ENCODE peak calls at places on chromosomes 6 and 20, in nine cellular contexts. T is left lung, Q is omental fat pad, J is bronchial epithelial cell, L is fibroblast of lung, P is GM12864, N is epithelial cell of esophagus, E is HL-60, G is RWPE1. W is an unnamed sample.
A peak's percentile ranks its signal among the peaks of the same experiment; 100 is the strongest.

GRCh38 chr20:21705466-21706344 is at the start of gene PAX1:
- DNase-seq in Q (no peak), G (no peak), J (no peak), E (no peak), P (no peak), L (no peak), T (peak; percentile 68), N (no peak), W (peak; percentile 41)

GRCh38 chr20:53959849-53960585 is 110.4 kb downstream of the BCAS1 start:
- DNase-seq in P (no peak), N (peak; percentile 73), J (peak; percentile 70), G (no peak), L (peak; percentile 36), E (no peak), Q (no peak), T (no peak), W (no peak)

GRCh38 chr6:89299451-89299850 is 15.6 kb downstream of the GABRR2 start:
- DNase-seq in J (peak; percentile 9), P (no peak), G (no peak), Q (no peak), T (no peak), N (no peak), L (peak; percentile 44), E (no peak), W (no peak)

GRCh38 chr20:62651285-62652021 is 9.2 kb downstream of the SLCO4A1 start:
- DNase-seq in P (peak; percentile 94), L (no peak), T (no peak), G (peak; percentile 36), J (no peak), Q (peak; percentile 69), N (peak; percentile 9), E (peak; percentile 96), W (peak; percentile 91)

GRCh38 chr6:151822252-151823111 is 15.0 kb downstream of the ESR1 start:
- DNase-seq in P (peak; percentile 41), N (no peak), J (no peak), L (no peak), E (no peak), Q (no peak), G (no peak), T (no peak), W (no peak)

GRCh38 chr6:43964659-43965570 is 162.3 kb downstream of the MRPL14 start:
- DNase-seq in J (no peak), T (no peak), P (no peak), L (no peak), N (no peak), G (no peak), Q (no peak), E (no peak), W (no peak)

GRCh38 chr6:85429346-85429745 is 20.5 kb upstream of the NT5E start:
- DNase-seq in J (no peak), Q (no peak), L (no peak), E (no peak), P (no peak), T (no peak), N (no peak), G (no peak), W (no peak)

GRCh38 chr6:131215212-131215611 is 79.9 kb downstream of the AKAP7 start:
- DNase-seq in E (no peak), P (no peak), G (no peak), Q (no peak), L (no peak), J (no peak), T (peak; percentile 29), N (no peak), W (no peak)

GRCh38 chr6:75808507-75808906 is 59.5 kb downstream of the MYO6 start:
- DNase-seq in T (no peak), P (no peak), G (no peak), J (no peak), N (no peak), L (no peak), E (no peak), Q (no peak), W (no peak)

GRCh38 chr20:24118096-24118780 is 129.7 kb upstream of the GGTLC1 start:
- DNase-seq in T (no peak), J (no peak), E (no peak), P (no peak), Q (no peak), G (no peak), L (no peak), N (no peak), W (no peak)

GRCh38 chr20:63093966-63094766 is 87.4 kb upstream of the BHLHE23 start:
- DNase-seq in J (no peak), P (no peak), G (no peak), L (no peak), N (no peak), T (peak; percentile 50), E (no peak), Q (no peak), W (no peak)

GRCh38 chr20:57468523-57469417 is 56.2 kb downstream of the CTCFL start:
- DNase-seq in N (no peak), Q (no peak), E (no peak), G (no peak), P (no peak), L (no peak), T (no peak), J (no peak), W (no peak)

GRCh38 chr6:148358196-148358785 is 15.7 kb downstream of the SASH1 start:
- DNase-seq in G (no peak), E (no peak), N (peak; percentile 31), Q (no peak), P (no peak), L (peak; percentile 47), T (no peak), J (no peak), W (no peak)

GRCh38 chr6:100818066-100818465 is 63.1 kb downstream of the ASCC3 start:
- DNase-seq in E (no peak), L (no peak), J (no peak), N (no peak), P (no peak), Q (no peak), T (no peak), G (no peak), W (no peak)

GRCh38 chr6:69846770-69847506 is 19.4 kb upstream of the COL19A1 start:
- DNase-seq in P (no peak), E (no peak), N (no peak), Q (no peak), L (no peak), J (no peak), G (no peak), T (no peak), W (no peak)

GRCh38 chr6:34412643-34413214 is 13.1 kb downstream of the RPS10 start:
- DNase-seq in E (no peak), J (peak; percentile 94), T (no peak), N (peak; percentile 92), P (no peak), Q (no peak), L (peak; percentile 62), G (no peak), W (no peak)

GRCh38 chr20:38650010-38650409 is 48.4 kb downstream of the ARHGAP40 start:
- DNase-seq in N (no peak), T (no peak), Q (no peak), G (no peak), J (no peak), E (no peak), L (no peak), P (no peak), W (no peak)
- TF ChIP-seq CTCF in N (no peak), T (no peak), Q (no peak), G (no peak), J (no peak), E (no peak), L (no peak), P (no peak), W (no peak)

GRCh38 chr20:1299522-1299921 is 29.4 kb downstream of the SDCBP2 start:
- DNase-seq in E (peak; percentile 26), T (no peak), L (no peak), G (peak; percentile 38), N (no peak), Q (no peak), P (no peak), J (no peak), W (no peak)
- TF ChIP-seq CTCF in E (peak; percentile 1), T (no peak), L (peak; percentile 24), G (peak; percentile 31), N (peak; percentile 17), Q (no peak), P (peak; percentile 49), J (peak; percentile 32), W (no peak)

DNA sequence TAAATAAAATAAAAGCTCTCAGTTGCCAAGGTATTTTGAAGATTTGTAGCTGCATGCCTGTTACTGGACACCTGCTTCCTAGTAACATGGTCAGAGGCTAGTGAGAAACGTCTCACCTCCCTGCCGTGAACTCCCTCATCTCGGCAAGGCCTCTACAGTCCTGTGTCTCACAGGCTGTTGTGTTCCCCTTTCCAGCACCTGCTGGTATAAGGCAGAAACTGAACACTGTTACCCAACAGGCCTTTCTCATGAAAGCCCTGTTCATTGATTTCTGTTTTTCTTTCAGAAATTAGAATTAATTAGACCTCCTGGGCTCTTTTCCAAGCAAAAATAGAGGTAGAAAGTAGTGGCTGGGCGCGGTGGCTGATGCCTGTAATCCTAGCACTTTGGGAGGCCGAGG is 17.6 kb upstream of the SRSF3 start:
- DNase-seq in G (no peak), L (no peak), P (no peak), N (no peak), Q (no peak), T (no peak), E (peak; percentile 85), J (no peak), W (no peak)
- TF ChIP-seq CTCF in G (no peak), L (no peak), P (no peak), N (no peak), Q (no peak), T (no peak), E (peak; percentile 4), J (no peak), W (no peak)

DNA sequence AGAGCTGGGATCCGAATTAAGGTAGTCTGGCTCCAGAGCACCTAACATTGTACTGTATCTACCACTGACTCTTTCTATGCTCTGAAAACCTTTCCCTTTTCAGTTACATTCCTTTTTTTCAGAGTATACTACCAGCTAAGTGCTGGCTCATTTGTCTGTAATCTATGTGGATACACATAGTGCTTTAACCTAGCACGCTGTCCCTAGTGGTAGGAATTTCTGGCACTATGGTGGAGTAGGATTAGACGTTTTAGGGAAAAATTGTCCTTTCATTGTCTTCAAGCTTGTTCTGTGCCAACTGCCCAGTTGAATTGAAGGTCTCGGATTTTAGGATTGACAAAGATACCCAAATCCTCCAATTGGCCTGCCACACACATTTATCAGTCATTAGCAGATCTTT is 259.1 kb upstream of the FERMT1 start:
- DNase-seq in G (peak; percentile 21), L (peak; percentile 5), E (no peak), J (peak; percentile 33), P (no peak), Q (no peak), T (no peak), N (peak; percentile 33), W (no peak)
- TF ChIP-seq CTCF in G (peak; percentile 34), L (peak; percentile 72), E (no peak), J (peak; percentile 56), P (no peak), Q (no peak), T (peak; percentile 34), N (peak; percentile 68), W (no peak)

DNA sequence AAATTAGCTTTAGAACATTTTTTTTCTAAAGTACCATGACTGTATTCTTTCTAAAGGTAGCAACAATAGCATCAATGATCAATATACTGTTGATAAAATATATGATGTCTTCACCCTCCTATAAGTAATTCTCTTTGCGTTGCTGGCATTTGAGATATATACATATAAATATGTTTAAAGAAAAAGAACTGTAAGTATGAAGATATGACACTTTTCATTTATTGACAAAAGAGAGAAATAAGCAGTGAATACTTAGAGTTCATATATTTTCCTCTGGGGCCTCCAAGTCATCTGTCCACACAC is 49.4 kb upstream of the SCGN start:
- DNase-seq in Q (no peak), J (no peak), E (no peak), G (no peak), P (no peak), T (no peak), N (no peak), L (no peak), W (no peak)
- TF ChIP-seq CTCF in Q (no peak), J (no peak), E (no peak), G (peak; percentile 24), P (no peak), T (no peak), N (no peak), L (no peak), W (no peak)

W was measured in GM20000.